ENCODE peak calls at places on chromosomes 5 and 9, in seven cellular contexts. One of them, this sample, is unnamed.

GRCh38 chr9:27033815-27034403 is 28.4 kb upstream of the LRRC19 start:
- DNase-seq in mesenchymal stem cell: peak
- DNase-seq in IMR-90: peak
- DNase-seq in H9: no peak
- DNase-seq in mesendoderm: peak
- DNase-seq in H1: peak
- DNase-seq in neuronal stem cell: peak
- DNase-seq in this sample: peak

GRCh38 chr5:110038297-110038997 is 348.7 kb downstream of the MAN2A1 start:
- DNase-seq in mesendoderm: no peak
- DNase-seq in H1: no peak
- DNase-seq in neuronal stem cell: no peak
- DNase-seq in IMR-90: no peak
- DNase-seq in H9: no peak
- DNase-seq in mesenchymal stem cell: no peak
- DNase-seq in this sample: no peak

GRCh38 chr5:159089675-159090074 is 10.0 kb downstream of the EBF1 start:
- DNase-seq in IMR-90: no peak
- DNase-seq in mesenchymal stem cell: no peak
- DNase-seq in H9: no peak
- DNase-seq in neuronal stem cell: no peak
- DNase-seq in H1: no peak
- DNase-seq in mesendoderm: no peak
- DNase-seq in this sample: no peak

GRCh38 chr5:171736976-171737848 is 48.4 kb upstream of the SMIM23 start:
- DNase-seq in IMR-90: no peak
- DNase-seq in mesendoderm: peak
- DNase-seq in H1: no peak
- DNase-seq in mesenchymal stem cell: no peak
- DNase-seq in neuronal stem cell: no peak
- DNase-seq in H9: no peak
- DNase-seq in this sample: no peak

GRCh38 chr5:57171818-57172465 is 1.9 kb upstream of the GPBP1 start:
- DNase-seq in H9: no peak
- DNase-seq in mesenchymal stem cell: peak
- DNase-seq in mesendoderm: no peak
- DNase-seq in H1: no peak
- DNase-seq in neuronal stem cell: no peak
- DNase-seq in IMR-90: peak
- DNase-seq in this sample: no peak

GRCh38 chr5:163456840-163457239 is 3.1 kb downstream of the NUDCD2 start:
- DNase-seq in H9: no peak
- DNase-seq in IMR-90: no peak
- DNase-seq in mesendoderm: no peak
- DNase-seq in mesenchymal stem cell: no peak
- DNase-seq in H1: no peak
- DNase-seq in neuronal stem cell: no peak
- DNase-seq in this sample: no peak

GRCh38 chr9:136231478-136232297 is 13.9 kb downstream of the QSOX2 start:
- DNase-seq in H9: no peak
- DNase-seq in H1: no peak
- DNase-seq in neuronal stem cell: no peak
- DNase-seq in IMR-90: no peak
- DNase-seq in mesendoderm: no peak
- DNase-seq in mesenchymal stem cell: no peak
- DNase-seq in this sample: no peak

GRCh38 chr5:120014535-120014934 is 385.2 kb downstream of the FAM170A start:
- DNase-seq in mesenchymal stem cell: no peak
- DNase-seq in H1: no peak
- DNase-seq in H9: no peak
- DNase-seq in IMR-90: peak
- DNase-seq in neuronal stem cell: no peak
- DNase-seq in mesendoderm: no peak
- DNase-seq in this sample: no peak

GRCh38 chr5:108081707-108082106 is 300.2 kb downstream of the FBXL17 start:
- DNase-seq in mesenchymal stem cell: no peak
- DNase-seq in mesendoderm: no peak
- DNase-seq in H1: no peak
- DNase-seq in IMR-90: no peak
- DNase-seq in H9: no peak
- DNase-seq in neuronal stem cell: no peak
- DNase-seq in this sample: no peak

GRCh38 chr9:14218253-14218652 is 95.7 kb downstream of the NFIB start:
- DNase-seq in neuronal stem cell: no peak
- DNase-seq in IMR-90: no peak
- DNase-seq in mesenchymal stem cell: no peak
- DNase-seq in H9: no peak
- DNase-seq in mesendoderm: peak
- DNase-seq in H1: no peak
- DNase-seq in this sample: no peak

GRCh38 chr9:35516481-35516880 is 26.6 kb downstream of the RUSC2 start:
- DNase-seq in mesendoderm: peak
- DNase-seq in IMR-90: peak
- DNase-seq in mesenchymal stem cell: peak
- DNase-seq in H9: no peak
- DNase-seq in neuronal stem cell: no peak
- DNase-seq in H1: no peak
- DNase-seq in this sample: peak

GRCh38 chr5:115126303-115126702 is 43.4 kb downstream of the TRIM36 start:
- DNase-seq in H9: no peak
- DNase-seq in mesendoderm: no peak
- DNase-seq in H1: no peak
- DNase-seq in IMR-90: peak
- DNase-seq in neuronal stem cell: no peak
- DNase-seq in mesenchymal stem cell: peak
- DNase-seq in this sample: no peak

GRCh38 chr5:135308245-135308644 is 90.8 kb downstream of the MACROH2A1 start:
- DNase-seq in H1: no peak
- DNase-seq in mesenchymal stem cell: peak
- DNase-seq in H9: no peak
- DNase-seq in IMR-90: peak
- DNase-seq in mesendoderm: no peak
- DNase-seq in neuronal stem cell: no peak
- DNase-seq in this sample: no peak

GRCh38 chr9:136186386-136186785 is 18.5 kb downstream of the LHX3 start:
- DNase-seq in mesenchymal stem cell: no peak
- DNase-seq in IMR-90: no peak
- DNase-seq in H1: no peak
- DNase-seq in H9: no peak
- DNase-seq in mesendoderm: no peak
- DNase-seq in neuronal stem cell: no peak
- DNase-seq in this sample: no peak

GRCh38 chr9:130929571-130930022 is 9.4 kb downstream of the FIBCD1 start:
- DNase-seq in neuronal stem cell: no peak
- DNase-seq in H9: no peak
- DNase-seq in IMR-90: no peak
- DNase-seq in mesendoderm: no peak
- DNase-seq in mesenchymal stem cell: no peak
- DNase-seq in H1: no peak
- DNase-seq in this sample: no peak

DNA sequence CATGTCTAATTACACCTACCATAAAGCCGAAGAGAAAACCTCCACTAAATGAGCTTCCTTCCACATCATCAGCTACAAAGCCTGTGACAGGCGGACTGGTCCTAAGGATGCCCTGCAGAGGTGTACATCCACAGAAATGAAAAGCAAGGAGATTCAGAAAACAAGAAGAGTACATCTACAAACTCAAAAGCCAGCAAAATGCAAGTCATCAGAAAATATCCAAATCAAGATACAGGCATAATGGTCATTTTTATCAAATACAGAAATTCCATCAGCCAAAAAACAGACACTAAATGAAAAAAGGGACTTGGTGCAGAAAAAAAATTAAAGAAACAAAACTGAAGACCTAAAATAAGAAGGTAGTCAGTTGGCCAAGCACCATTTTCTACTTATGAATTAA is 79.7 kb downstream of the FRMD3 start:
- DNase-seq in H9: no peak
- DNase-seq in mesenchymal stem cell: no peak
- DNase-seq in IMR-90: no peak
- DNase-seq in neuronal stem cell: no peak
- DNase-seq in mesendoderm: no peak
- DNase-seq in H1: no peak
- DNase-seq in this sample: no peak
- H2BK120ac ChIP-seq in H9: no peak
- H2BK120ac ChIP-seq in mesenchymal stem cell: no peak
- H2BK120ac ChIP-seq in IMR-90: no peak
- H2BK120ac ChIP-seq in neuronal stem cell: no peak
- H2BK120ac ChIP-seq in mesendoderm: no peak
- H2BK120ac ChIP-seq in H1: no peak
- H2BK120ac ChIP-seq in this sample: no peak

DNA sequence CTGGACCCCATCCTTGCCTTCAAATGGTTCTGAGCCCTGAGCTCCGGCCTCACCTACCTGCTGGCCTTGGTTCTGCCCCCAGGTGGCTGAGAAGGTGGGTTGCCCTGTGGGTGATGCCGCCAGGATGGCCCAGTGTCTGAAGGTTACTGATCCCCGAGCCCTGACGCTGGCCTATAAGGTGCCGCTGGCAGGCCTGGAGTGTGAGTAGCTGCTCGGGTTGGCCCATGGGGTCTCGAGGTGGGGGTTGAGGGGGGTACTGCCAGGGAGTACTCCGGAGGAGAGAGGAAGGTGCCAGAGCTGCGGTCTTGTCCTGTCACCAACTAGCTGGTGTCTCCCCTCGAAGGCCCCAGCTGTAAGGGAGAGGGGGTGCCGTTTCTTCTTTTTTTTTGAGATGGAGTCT is 5.2 kb downstream of the CEL start:
- DNase-seq in neuronal stem cell: no peak
- DNase-seq in H1: no peak
- DNase-seq in H9: no peak
- DNase-seq in mesendoderm: no peak
- DNase-seq in mesenchymal stem cell: no peak
- DNase-seq in IMR-90: no peak
- DNase-seq in this sample: no peak
- H3K23ac ChIP-seq in neuronal stem cell: no peak
- H3K23ac ChIP-seq in H1: no peak
- H3K23ac ChIP-seq in H9: no peak
- H3K23ac ChIP-seq in mesendoderm: no peak
- H3K23ac ChIP-seq in mesenchymal stem cell: no peak
- H3K23ac ChIP-seq in IMR-90: no peak
- H3K23ac ChIP-seq in this sample: no peak

GRCh38 chr5:54150841-54151240 is 159.5 kb downstream of the ARL15 start:
- DNase-seq in H9: no peak
- DNase-seq in neuronal stem cell: no peak
- DNase-seq in mesendoderm: peak
- DNase-seq in mesenchymal stem cell: no peak
- DNase-seq in IMR-90: no peak
- DNase-seq in H1: no peak
- DNase-seq in this sample: peak

GRCh38 chr5:54146390-54146789 is 164.0 kb downstream of the ARL15 start:
- DNase-seq in IMR-90: no peak
- DNase-seq in mesendoderm: no peak
- DNase-seq in H1: no peak
- DNase-seq in H9: no peak
- DNase-seq in neuronal stem cell: no peak
- DNase-seq in mesenchymal stem cell: no peak
- DNase-seq in this sample: no peak

GRCh38 chr5:54148858-54149257 is 161.5 kb downstream of the ARL15 start:
- DNase-seq in H1: no peak
- DNase-seq in H9: no peak
- DNase-seq in mesendoderm: no peak
- DNase-seq in mesenchymal stem cell: no peak
- DNase-seq in neuronal stem cell: no peak
- DNase-seq in IMR-90: peak
- DNase-seq in this sample: no peak

GRCh38 chr5:54146906-54147305 is 163.5 kb downstream of the ARL15 start:
- DNase-seq in H1: no peak
- DNase-seq in IMR-90: no peak
- DNase-seq in neuronal stem cell: no peak
- DNase-seq in mesenchymal stem cell: no peak
- DNase-seq in H9: no peak
- DNase-seq in mesendoderm: no peak
- DNase-seq in this sample: no peak

DNA sequence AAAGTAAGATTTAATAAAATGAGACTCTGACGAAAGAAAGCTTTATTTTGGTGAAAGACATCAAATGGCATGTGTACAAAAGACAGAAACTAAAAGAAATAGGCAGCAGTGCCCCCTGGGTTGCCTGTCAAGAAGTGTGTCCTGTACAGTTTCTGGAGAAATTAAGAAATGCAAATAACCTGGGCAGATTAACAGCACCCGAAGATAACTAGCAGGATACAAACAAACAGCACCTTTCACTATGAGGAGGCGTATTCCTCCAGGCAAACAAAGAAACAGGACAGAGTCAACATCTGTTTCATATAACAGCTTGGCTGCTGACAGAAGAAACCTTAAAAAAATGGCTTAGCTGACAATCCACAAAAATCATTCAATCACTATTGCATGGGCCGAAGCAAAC is 162.3 kb downstream of the ARL15 start:
- DNase-seq in mesenchymal stem cell: no peak
- DNase-seq in neuronal stem cell: no peak
- DNase-seq in IMR-90: peak
- DNase-seq in mesendoderm: no peak
- DNase-seq in H9: no peak
- DNase-seq in H1: no peak
- DNase-seq in this sample: no peak
- H2BK5ac ChIP-seq in mesenchymal stem cell: no peak
- H2BK5ac ChIP-seq in neuronal stem cell: no peak
- H2BK5ac ChIP-seq in IMR-90: no peak
- H2BK5ac ChIP-seq in mesendoderm: no peak
- H2BK5ac ChIP-seq in H9: no peak
- H2BK5ac ChIP-seq in H1: no peak
- H2BK5ac ChIP-seq in this sample: no peak

GRCh38 chr5:181218795-181219124 is 4.3 kb upstream of the TRIM41 start:
- DNase-seq in IMR-90: no peak
- DNase-seq in H1: no peak
- DNase-seq in neuronal stem cell: no peak
- DNase-seq in mesenchymal stem cell: no peak
- DNase-seq in H9: no peak
- DNase-seq in mesendoderm: no peak
- DNase-seq in this sample: no peak
- H2BK120ac ChIP-seq in IMR-90: no peak
- H2BK120ac ChIP-seq in H1: no peak
- H2BK120ac ChIP-seq in neuronal stem cell: no peak
- H2BK120ac ChIP-seq in mesenchymal stem cell: no peak
- H2BK120ac ChIP-seq in H9: no peak
- H2BK120ac ChIP-seq in mesendoderm: no peak
- H2BK120ac ChIP-seq in this sample: no peak

DNA sequence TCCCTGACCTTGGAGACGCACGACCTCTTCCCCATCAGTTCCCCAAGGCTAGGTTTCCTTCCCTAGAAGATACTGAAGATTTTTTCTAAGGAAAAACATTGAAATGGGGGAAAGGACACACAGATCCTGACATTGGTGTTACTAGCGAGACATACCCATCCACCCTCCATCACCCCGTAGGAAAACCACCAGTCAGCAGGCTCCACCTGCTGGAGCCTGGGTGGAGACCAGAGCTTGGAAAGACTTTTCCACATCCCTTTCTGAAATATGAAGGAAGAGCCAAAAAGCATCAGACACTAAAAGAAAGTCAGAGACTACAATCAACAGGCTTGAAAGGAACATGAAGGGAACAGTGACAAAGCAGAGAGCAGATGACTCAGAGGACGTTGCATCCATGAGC is 638.0 kb downstream of the IRX1 start:
- DNase-seq in IMR-90: no peak
- DNase-seq in neuronal stem cell: no peak
- DNase-seq in H9: no peak
- DNase-seq in H1: peak
- DNase-seq in mesenchymal stem cell: no peak
- DNase-seq in mesendoderm: peak
- DNase-seq in this sample: no peak
- H3K23ac ChIP-seq in IMR-90: no peak
- H3K23ac ChIP-seq in neuronal stem cell: no peak
- H3K23ac ChIP-seq in H9: no peak
- H3K23ac ChIP-seq in H1: no peak
- H3K23ac ChIP-seq in mesenchymal stem cell: no peak
- H3K23ac ChIP-seq in mesendoderm: no peak
- H3K23ac ChIP-seq in this sample: no peak